ENCODE peak calls at places on chromosomes 16 and 17, in four cellular contexts. One of them, this sample, is unnamed.

GRCh38 chr17:61378658-61379456 is 20.8 kb upstream of the TBX2 start:
- DNase-seq in GM12865: no peak
- DNase-seq in stomach: no peak
- DNase-seq in dorsolateral prefrontal cortex: no peak
- DNase-seq in this sample: no peak

GRCh38 chr17:49223517-49224197 is 6.9 kb downstream of the PHOSPHO1 start:
- DNase-seq in GM12865: peak; percentile 54
- DNase-seq in stomach: peak; percentile 57
- DNase-seq in dorsolateral prefrontal cortex: peak; percentile 48
- DNase-seq in this sample: peak; percentile 59

GRCh38 chr16:1989826-1990335 is at the start of gene SYNGR3:
- DNase-seq in GM12865: no peak
- DNase-seq in stomach: no peak
- DNase-seq in dorsolateral prefrontal cortex: no peak
- DNase-seq in this sample: peak; percentile 24

GRCh38 chr16:15572329-15573001 is 70.5 kb downstream of the MARF1 start:
- DNase-seq in GM12865: no peak
- DNase-seq in stomach: no peak
- DNase-seq in dorsolateral prefrontal cortex: no peak
- DNase-seq in this sample: no peak

GRCh38 chr16:5056347-5056746 is 9.4 kb downstream of the C16orf89 start:
- DNase-seq in GM12865: peak; percentile 72
- DNase-seq in stomach: peak; percentile 29
- DNase-seq in dorsolateral prefrontal cortex: no peak
- DNase-seq in this sample: peak; percentile 45

GRCh38 chr16:22424161-22424937 is 49.9 kb upstream of the CDR2 start:
- DNase-seq in GM12865: no peak
- DNase-seq in stomach: no peak
- DNase-seq in dorsolateral prefrontal cortex: no peak
- DNase-seq in this sample: no peak

GRCh38 chr17:80826346-80826954 is 165.2 kb upstream of the CHMP6 start:
- DNase-seq in GM12865: no peak
- DNase-seq in stomach: no peak
- DNase-seq in dorsolateral prefrontal cortex: no peak
- DNase-seq in this sample: no peak

GRCh38 chr16:15899538-15900100 is 11.2 kb upstream of the CEP20 start:
- DNase-seq in GM12865: peak; percentile 88
- DNase-seq in stomach: peak; percentile 69
- DNase-seq in dorsolateral prefrontal cortex: no peak
- DNase-seq in this sample: no peak

GRCh38 chr17:31392856-31393748 is 1.6 kb downstream of the RAB11FIP4 start:
- DNase-seq in GM12865: no peak
- DNase-seq in stomach: peak; percentile 10
- DNase-seq in dorsolateral prefrontal cortex: peak; percentile 71
- DNase-seq in this sample: no peak

GRCh38 chr16:81571592-81572230 is 127.1 kb downstream of the CMIP start:
- DNase-seq in GM12865: no peak
- DNase-seq in stomach: no peak
- DNase-seq in dorsolateral prefrontal cortex: no peak
- DNase-seq in this sample: no peak

GRCh38 chr16:56771558-56772279 is 41.8 kb downstream of the NUP93 start:
- DNase-seq in GM12865: no peak
- DNase-seq in stomach: no peak
- DNase-seq in dorsolateral prefrontal cortex: no peak
- DNase-seq in this sample: no peak

GRCh38 chr16:79717324-79717848 is 116.8 kb upstream of the MAF start:
- DNase-seq in GM12865: no peak
- DNase-seq in stomach: no peak
- DNase-seq in dorsolateral prefrontal cortex: no peak
- DNase-seq in this sample: no peak
- TF ChIP-seq CTCF in GM12865: no peak
- TF ChIP-seq CTCF in stomach: no peak
- TF ChIP-seq CTCF in dorsolateral prefrontal cortex: no peak
- TF ChIP-seq CTCF in this sample: no peak

DNA sequence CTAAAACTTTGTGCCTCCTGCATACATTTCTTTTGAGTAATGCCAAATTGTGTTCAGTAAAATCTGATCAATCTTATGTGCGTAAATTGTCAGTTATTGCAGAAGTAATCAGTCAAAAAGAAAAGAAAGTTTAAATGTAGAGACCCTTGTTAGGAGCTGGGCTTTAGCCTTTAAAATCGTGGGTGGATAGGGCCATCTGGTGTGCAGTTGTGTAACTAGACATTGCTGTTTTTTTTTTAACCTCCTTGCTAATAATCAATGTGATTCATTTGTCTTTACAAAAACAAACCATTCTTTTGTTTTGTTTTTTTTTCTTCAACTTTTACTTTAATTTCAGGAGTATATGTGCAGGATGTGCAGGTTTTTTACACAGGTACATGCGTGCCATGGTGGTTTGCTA is 5.3 kb upstream of the WWOX start:
- DNase-seq in GM12865: no peak
- DNase-seq in stomach: no peak
- DNase-seq in dorsolateral prefrontal cortex: no peak
- DNase-seq in this sample: no peak
- TF ChIP-seq CTCF in GM12865: no peak
- TF ChIP-seq CTCF in stomach: no peak
- TF ChIP-seq CTCF in dorsolateral prefrontal cortex: no peak
- TF ChIP-seq CTCF in this sample: peak; percentile 23

DNA sequence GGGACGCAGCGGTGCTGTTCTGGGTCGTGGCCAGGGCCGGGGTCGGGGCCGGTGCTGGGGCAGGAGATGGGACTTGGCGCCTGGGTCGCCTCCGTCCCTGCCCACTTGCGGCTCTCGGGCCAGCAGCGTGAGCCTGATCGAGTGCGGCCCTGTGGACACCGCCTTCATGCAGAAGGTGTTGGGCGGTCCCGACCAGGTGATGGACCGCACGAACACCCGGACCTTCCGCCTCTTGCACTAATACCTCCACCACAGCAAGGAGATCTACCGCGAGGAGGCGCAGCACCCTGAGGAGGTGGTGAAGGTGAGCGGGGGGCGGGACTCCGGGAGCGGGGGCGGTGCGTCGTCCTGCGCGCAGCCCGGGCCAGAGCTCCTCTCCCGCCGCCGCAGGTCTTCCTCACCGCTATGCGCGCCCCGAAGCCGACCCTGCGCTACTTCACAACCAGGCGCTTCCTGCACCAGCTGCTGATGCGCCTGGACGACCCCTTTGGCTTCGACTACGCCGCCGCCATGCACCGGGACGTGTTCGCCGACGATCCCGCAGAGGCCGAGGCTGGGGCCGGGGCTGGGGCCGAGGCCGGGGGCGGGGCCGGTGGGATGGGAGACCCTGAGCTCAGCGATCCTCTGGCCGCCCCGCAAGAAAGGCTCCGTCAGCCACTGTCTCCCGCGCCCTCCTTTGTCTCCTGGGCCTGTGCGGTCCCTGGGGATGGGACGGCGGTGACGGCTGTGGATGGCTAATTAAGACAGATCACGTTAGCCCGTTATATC is 4.5 kb upstream of the HSD17B1 start:
- DNase-seq in GM12865: peak; percentile 89
- DNase-seq in stomach: peak; percentile 94
- DNase-seq in dorsolateral prefrontal cortex: no peak
- DNase-seq in this sample: peak; percentile 84
- TF ChIP-seq CTCF in GM12865: peak; percentile 70
- TF ChIP-seq CTCF in stomach: peak; percentile 23
- TF ChIP-seq CTCF in dorsolateral prefrontal cortex: no peak
- TF ChIP-seq CTCF in this sample: peak; percentile 77

DNA sequence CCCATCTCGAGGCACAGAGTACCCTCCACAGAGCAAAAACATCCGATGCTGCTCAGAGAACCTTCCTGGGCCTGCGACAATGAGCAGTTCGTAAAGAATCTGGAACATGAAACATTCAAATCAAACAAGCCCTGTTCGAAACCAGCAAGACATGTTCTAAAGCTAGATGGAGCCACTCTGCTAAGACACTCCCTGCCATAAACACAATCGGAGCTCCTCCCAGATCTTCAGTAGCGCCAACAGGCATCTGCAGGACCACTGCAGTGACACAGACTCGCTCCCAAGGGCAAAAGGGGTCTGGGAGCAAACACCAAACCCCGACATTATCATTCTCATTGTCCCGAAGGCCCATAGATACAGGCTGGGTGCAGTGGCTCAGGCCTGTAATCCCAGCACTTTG is 108.7 kb downstream of the ZFHX3 start:
- DNase-seq in GM12865: no peak
- DNase-seq in stomach: no peak
- DNase-seq in dorsolateral prefrontal cortex: no peak
- DNase-seq in this sample: no peak
- TF ChIP-seq CTCF in GM12865: no peak
- TF ChIP-seq CTCF in stomach: no peak
- TF ChIP-seq CTCF in dorsolateral prefrontal cortex: peak; percentile 34
- TF ChIP-seq CTCF in this sample: no peak

GRCh38 chr17:76681222-76682137 is 29.3 kb downstream of the MXRA7 start:
- DNase-seq in GM12865: peak; percentile 76
- DNase-seq in stomach: peak; percentile 80
- DNase-seq in dorsolateral prefrontal cortex: peak; percentile 86
- DNase-seq in this sample: peak; percentile 83

GRCh38 chr17:76683921-76684745 is 26.6 kb downstream of the MXRA7 start:
- DNase-seq in GM12865: no peak
- DNase-seq in stomach: no peak
- DNase-seq in dorsolateral prefrontal cortex: no peak
- DNase-seq in this sample: no peak

GRCh38 chr17:76682306-76682705 is 28.5 kb downstream of the MXRA7 start:
- DNase-seq in GM12865: no peak
- DNase-seq in stomach: no peak
- DNase-seq in dorsolateral prefrontal cortex: no peak
- DNase-seq in this sample: no peak

GRCh38 chr17:76684756-76685155 is 26.0 kb downstream of the MXRA7 start:
- DNase-seq in GM12865: no peak
- DNase-seq in stomach: no peak
- DNase-seq in dorsolateral prefrontal cortex: no peak
- DNase-seq in this sample: no peak

DNA sequence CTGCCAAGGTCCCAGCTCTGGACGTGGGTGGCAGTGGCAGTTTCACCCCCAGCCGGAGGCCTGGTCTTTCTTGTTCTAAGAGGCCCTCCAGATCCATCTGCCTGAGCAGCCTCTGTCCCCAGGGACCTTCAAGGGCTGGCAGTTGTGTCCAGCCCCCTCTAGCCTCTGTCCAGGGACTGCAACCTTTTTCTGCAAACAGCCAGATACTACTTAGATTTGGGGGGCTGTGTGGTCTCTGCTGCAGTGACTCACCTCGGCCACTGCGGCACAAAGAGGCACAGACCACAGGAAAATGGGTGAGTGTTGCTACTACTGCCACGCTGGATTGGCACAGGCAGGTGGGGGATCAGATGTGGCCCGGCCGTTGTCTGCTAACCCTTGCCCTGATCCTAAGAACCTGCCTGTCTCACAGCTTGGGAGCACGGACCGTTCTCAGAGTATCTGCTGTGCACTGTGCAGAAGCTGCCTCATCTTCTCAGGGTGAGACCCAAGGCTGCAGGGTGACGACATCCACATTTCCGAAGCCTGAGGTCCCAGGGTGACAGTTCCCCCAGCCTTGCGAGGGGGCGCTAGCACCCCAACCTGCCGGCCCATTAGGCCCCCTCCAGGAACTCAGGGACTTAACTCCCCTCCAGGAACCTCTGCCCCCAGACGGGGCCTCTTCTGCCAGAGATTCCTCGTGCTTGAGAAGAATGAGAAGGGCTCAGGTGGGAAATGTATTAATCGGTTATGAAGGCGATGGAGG is 27.6 kb downstream of the MXRA7 start:
- DNase-seq in GM12865: no peak
- DNase-seq in stomach: no peak
- DNase-seq in dorsolateral prefrontal cortex: no peak
- DNase-seq in this sample: peak; percentile 27
- TF ChIP-seq CTCF in GM12865: peak; percentile 6
- TF ChIP-seq CTCF in stomach: no peak
- TF ChIP-seq CTCF in dorsolateral prefrontal cortex: no peak
- TF ChIP-seq CTCF in this sample: peak; percentile 72

GRCh38 chr16:50467559-50467942 is 80.6 kb upstream of the NKD1 start:
- DNase-seq in GM12865: no peak
- DNase-seq in stomach: no peak
- DNase-seq in dorsolateral prefrontal cortex: no peak
- DNase-seq in this sample: no peak

GRCh38 chr16:50464325-50465290 is 83.6 kb upstream of the NKD1 start:
- DNase-seq in GM12865: no peak
- DNase-seq in stomach: no peak
- DNase-seq in dorsolateral prefrontal cortex: no peak
- DNase-seq in this sample: no peak

GRCh38 chr16:50467943-50468748 is 80.0 kb upstream of the NKD1 start:
- DNase-seq in GM12865: peak; percentile 13
- DNase-seq in stomach: peak; percentile 87
- DNase-seq in dorsolateral prefrontal cortex: no peak
- DNase-seq in this sample: no peak

GRCh38 chr16:50463581-50464324 is 84.4 kb upstream of the NKD1 start:
- DNase-seq in GM12865: no peak
- DNase-seq in stomach: peak; percentile 48
- DNase-seq in dorsolateral prefrontal cortex: no peak
- DNase-seq in this sample: no peak

GRCh38 chr16:50466170-50466569 is 82.0 kb upstream of the NKD1 start:
- DNase-seq in GM12865: no peak
- DNase-seq in stomach: no peak
- DNase-seq in dorsolateral prefrontal cortex: no peak
- DNase-seq in this sample: no peak
- TF ChIP-seq CTCF in GM12865: no peak
- TF ChIP-seq CTCF in stomach: no peak
- TF ChIP-seq CTCF in dorsolateral prefrontal cortex: no peak
- TF ChIP-seq CTCF in this sample: no peak

GRCh38 chr17:75816693-75817092 is 27.5 kb downstream of the UNC13D start:
- DNase-seq in GM12865: no peak
- DNase-seq in stomach: no peak
- DNase-seq in dorsolateral prefrontal cortex: no peak
- DNase-seq in this sample: no peak
- TF ChIP-seq CTCF in GM12865: no peak
- TF ChIP-seq CTCF in stomach: no peak
- TF ChIP-seq CTCF in dorsolateral prefrontal cortex: no peak
- TF ChIP-seq CTCF in this sample: no peak

DNA sequence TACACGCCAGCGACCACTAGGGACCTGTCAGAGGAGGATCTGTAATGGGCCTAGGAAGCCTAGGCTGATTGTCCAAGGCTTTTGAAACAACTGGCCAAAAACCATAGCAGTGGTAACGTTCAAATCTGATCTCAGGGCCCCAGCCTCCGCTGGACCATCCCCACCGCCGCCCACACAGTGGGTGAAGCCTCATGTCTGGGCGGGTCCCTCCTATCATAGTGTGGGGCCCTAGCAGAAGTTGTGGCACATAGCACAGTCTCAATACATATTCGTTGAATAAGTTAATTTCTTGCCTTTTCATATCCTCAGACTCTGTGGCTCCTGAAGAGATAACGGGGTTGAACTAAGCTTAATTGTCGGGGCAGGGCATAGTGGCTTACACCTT is 818 bp downstream of the DPH1 start:
- DNase-seq in GM12865: peak; percentile 91
- DNase-seq in stomach: no peak
- DNase-seq in dorsolateral prefrontal cortex: no peak
- DNase-seq in this sample: no peak
- TF ChIP-seq CTCF in GM12865: peak; percentile 70
- TF ChIP-seq CTCF in stomach: peak; percentile 16
- TF ChIP-seq CTCF in dorsolateral prefrontal cortex: peak; percentile 14
- TF ChIP-seq CTCF in this sample: peak; percentile 75

DNA sequence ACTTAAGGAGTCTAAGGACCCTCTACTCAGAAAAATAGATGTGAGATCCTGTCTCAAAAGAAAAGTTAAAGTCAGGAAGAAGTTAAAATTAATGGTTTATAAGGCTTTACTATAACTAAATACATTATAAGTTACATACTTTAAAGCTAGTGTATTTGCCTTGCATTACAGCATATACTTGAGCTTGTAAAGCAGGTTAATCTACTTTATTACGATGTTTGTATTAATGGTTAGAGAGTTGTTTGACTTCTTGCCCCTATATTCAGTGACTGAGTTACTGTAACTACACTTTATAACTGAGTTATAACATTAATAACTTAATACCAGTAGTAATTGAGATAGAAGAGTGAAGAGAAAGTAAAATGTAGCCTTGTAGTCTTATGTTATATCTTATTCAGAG is 22.8 kb downstream of the CLTC start:
- DNase-seq in GM12865: no peak
- DNase-seq in stomach: no peak
- DNase-seq in dorsolateral prefrontal cortex: no peak
- DNase-seq in this sample: no peak
- TF ChIP-seq CTCF in GM12865: no peak
- TF ChIP-seq CTCF in stomach: no peak
- TF ChIP-seq CTCF in dorsolateral prefrontal cortex: no peak
- TF ChIP-seq CTCF in this sample: no peak

This sample was measured in OCI-LY7.